ENCODE peak calls at places on chromosomes 2 and 18, in ten cellular contexts. J, W, B, M, N, U, G, T, A and F are unnamed samples.

GRCh38 chr2:150228936-150229335 is 258.5 kb downstream of the RND3 start:
- DNase-seq in B (no peak), T (no peak), J (no peak), N (no peak), A (no peak), M (no peak), G (no peak), U (no peak), W (no peak), F (no peak)

GRCh38 chr2:195320416-195320973 is 336.5 kb upstream of the SLC39A10 start:
- DNase-seq in W (no peak), G (no peak), M (no peak), N (no peak), A (no peak), B (no peak), U (no peak), J (no peak), T (no peak), F (no peak)

GRCh38 chr18:11259421-11259820 is 110.1 kb upstream of the PIEZO2 start:
- DNase-seq in U (no peak), M (peak; percentile 69), A (no peak), B (peak; percentile 35), T (no peak), G (no peak), J (no peak), W (no peak), N (no peak), F (no peak)

GRCh38 chr18:41731887-41732286 is 223.1 kb upstream of the PIK3C3 start:
- DNase-seq in M (no peak), A (no peak), G (no peak), T (no peak), J (no peak), W (no peak), U (no peak), N (peak; percentile 60), B (no peak), F (no peak)

GRCh38 chr2:37802899-37803379 is 122.1 kb upstream of the RMDN2 start:
- DNase-seq in N (peak; percentile 60), B (no peak), U (no peak), A (no peak), W (no peak), G (no peak), M (no peak), T (no peak), J (no peak), F (no peak)

GRCh38 chr2:70785137-70785911 is 5.1 kb downstream of the FIGLA start:
- DNase-seq in A (no peak), G (no peak), U (no peak), N (peak; percentile 47), M (no peak), J (peak; percentile 54), W (peak; percentile 41), T (peak; percentile 44), B (no peak), F (no peak)

GRCh38 chr2:223580951-223581350 is 21.2 kb downstream of the SCG2 start:
- DNase-seq in U (no peak), A (no peak), G (no peak), M (no peak), T (no peak), J (no peak), W (no peak), N (peak; percentile 68), B (no peak), F (no peak)

GRCh38 chr2:239930871-239931771 is 94.0 kb downstream of the NDUFA10 start:
- DNase-seq in B (no peak), J (no peak), W (no peak), A (peak; percentile 30), U (no peak), N (no peak), G (no peak), M (peak; percentile 28), T (no peak), F (no peak)

GRCh38 chr18:3508576-3509559 is 58.9 kb downstream of the TGIF1 start:
- DNase-seq in M (no peak), T (no peak), N (no peak), W (no peak), B (no peak), J (no peak), A (no peak), U (no peak), G (no peak), F (no peak)

GRCh38 chr18:12839526-12840196 is 44.4 kb downstream of the PTPN2 start:
- DNase-seq in N (peak; percentile 37), A (no peak), J (peak; percentile 19), W (no peak), U (no peak), B (no peak), G (no peak), T (peak; percentile 85), M (no peak), F (peak; percentile 65)

GRCh38 chr18:79617521-79618500 is 61.8 kb upstream of the CTDP1 start:
- DNase-seq in A (peak; percentile 73), G (no peak), J (no peak), B (no peak), W (no peak), T (no peak), M (peak; percentile 63), U (no peak), N (no peak), F (no peak)

GRCh38 chr2:108414256-108414876 is 34.6 kb upstream of the GCC2 start:
- DNase-seq in M (no peak), J (no peak), A (no peak), W (no peak), N (no peak), T (no peak), U (no peak), G (no peak), B (no peak), F (no peak)

GRCh38 chr2:45778720-45779171 is 127.3 kb downstream of the PRKCE start:
- DNase-seq in T (peak; percentile 80), W (peak; percentile 64), G (peak; percentile 20), J (peak; percentile 76), B (peak; percentile 76), A (no peak), U (peak; percentile 33), M (peak; percentile 64), N (peak; percentile 79), F (peak; percentile 69)
- H3K4me3 ChIP-seq in T (no peak overlapping the region), W (no peak overlapping the region), G (peak overlapping the region; percentile 44), J (no peak overlapping the region), B (no peak overlapping the region), A (no peak overlapping the region), U (no peak overlapping the region), M (no peak overlapping the region), N (no peak overlapping the region), F (peak overlapping the region; percentile 17)

DNA sequence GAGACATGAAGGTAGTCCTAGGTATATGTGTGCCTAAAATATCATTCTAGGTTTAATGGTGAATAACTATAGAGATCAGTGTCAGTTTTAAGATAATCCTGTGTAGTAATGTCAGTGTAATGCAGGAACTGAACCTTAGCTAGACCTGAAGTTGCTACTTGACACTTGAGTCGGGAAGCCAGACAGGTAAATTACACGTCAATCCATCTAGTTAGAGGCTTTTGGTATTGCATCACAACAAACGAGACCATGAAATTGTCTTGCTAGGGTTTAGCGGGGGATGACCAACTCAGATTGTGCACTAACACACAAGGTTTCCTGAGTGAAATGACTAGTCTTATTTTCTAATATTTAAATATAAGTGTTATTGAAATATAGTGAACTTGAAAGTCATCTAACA is 2.0 kb downstream of the YPEL5 start:
- DNase-seq in U (no peak), A (no peak), B (no peak), G (no peak), T (peak; percentile 31), W (no peak), J (no peak), N (no peak), M (no peak), F (no peak)
- H3K4me3 ChIP-seq in U (peak overlapping the region; percentile 82), A (no peak overlapping the region), B (no peak overlapping the region), G (peak overlapping the region; percentile 95), T (no peak overlapping the region), W (no peak overlapping the region), J (peak overlapping the region; percentile 74), N (no peak overlapping the region), M (no peak overlapping the region), F (no peak overlapping the region)

GRCh38 chr18:25348361-25349130 is 3.4 kb downstream of the ZNF521 start:
- DNase-seq in A (no peak), W (no peak), U (no peak), M (no peak), G (no peak), N (no peak), B (no peak), J (no peak), T (no peak), F (no peak)
- H3K4me3 ChIP-seq in A (no peak overlapping the region), W (no peak overlapping the region), U (no peak overlapping the region), M (peak overlapping the region; percentile 100), G (peak overlapping the region; percentile 92), N (peak overlapping the region; percentile 72), B (no peak overlapping the region), J (no peak overlapping the region), T (no peak overlapping the region), F (no peak overlapping the region)

GRCh38 chr2:177264539-177265385 is at the start of gene NFE2L2:
- DNase-seq in N (peak; percentile 95), M (peak; percentile 98), B (peak; percentile 90), J (peak; percentile 91), W (peak; percentile 62), T (peak; percentile 95), U (peak; percentile 90), A (peak; percentile 98), G (peak; percentile 47), F (peak; percentile 74)

GRCh38 chr2:177265386-177265690 is 811 bp upstream of the NFE2L2 start:
- DNase-seq in W (no peak), A (no peak), N (no peak), B (no peak), T (no peak), U (no peak), G (no peak), M (no peak), J (no peak), F (peak; percentile 72)

GRCh38 chr2:177264209-177264538 is 353 bp downstream of the NFE2L2 start:
- DNase-seq in M (no peak), N (no peak), J (no peak), U (no peak), W (no peak), A (no peak), B (peak; percentile 44), G (no peak), T (no peak), F (no peak)

GRCh38 chr2:177263451-177264208 is 897 bp downstream of the NFE2L2 start:
- DNase-seq in A (peak; percentile 100), B (peak; percentile 98), G (peak; percentile 91), J (peak; percentile 98), T (peak; percentile 97), W (peak; percentile 94), N (peak; percentile 99), U (peak; percentile 91), M (peak; percentile 99), F (peak; percentile 84)

DNA sequence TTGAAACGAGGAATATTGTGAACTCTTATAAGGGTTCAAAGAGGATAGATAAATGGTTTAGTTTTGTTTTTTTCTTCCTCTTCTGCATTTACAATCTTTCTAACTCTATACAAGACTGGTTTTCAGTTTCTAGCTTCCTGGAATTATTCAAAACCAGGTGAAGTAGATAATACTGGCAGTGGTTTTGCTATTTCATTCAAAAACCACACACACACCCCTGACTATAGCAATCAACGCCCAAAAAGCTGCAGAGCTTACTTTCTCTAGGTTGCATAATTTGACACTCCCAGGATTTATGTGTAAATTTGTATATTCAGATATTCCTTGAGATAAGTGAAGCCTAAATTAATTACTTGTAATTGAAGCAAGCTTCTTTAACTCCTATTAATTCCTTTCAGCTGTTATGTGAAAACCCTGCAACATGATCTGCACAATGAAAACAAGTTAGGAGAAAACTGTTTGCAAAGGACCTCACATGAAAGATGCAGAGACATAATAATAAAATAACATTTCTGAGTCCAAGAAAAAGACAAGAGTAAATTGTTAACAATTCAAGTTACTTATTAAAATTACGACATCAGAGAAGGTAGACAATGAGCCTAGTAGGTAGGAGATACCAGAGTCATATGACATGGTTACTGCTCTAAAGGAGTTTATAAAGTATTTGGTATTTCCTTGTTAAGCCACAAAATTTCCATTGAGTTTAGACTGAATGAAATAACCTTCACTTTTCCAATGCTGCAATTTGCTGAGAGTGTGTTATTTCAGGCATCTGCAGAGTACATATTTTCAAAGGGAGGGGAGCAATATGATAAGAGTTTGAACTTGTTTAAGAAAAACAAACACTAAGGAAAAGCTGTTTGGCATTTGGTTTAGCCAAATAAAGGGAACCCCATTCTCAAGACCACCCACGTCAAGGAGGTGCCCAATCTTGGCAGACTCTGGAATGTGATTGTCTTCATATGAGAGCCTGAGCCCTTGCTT is 1.6 kb upstream of the NFE2L2 start:
- DNase-seq in G (no peak), N (peak; percentile 83), T (peak; percentile 43), B (no peak), J (peak; percentile 32), U (no peak), A (no peak), W (no peak), M (no peak), F (no peak)
- H3K4me3 ChIP-seq in G (peak overlapping the region; percentile 98), N (peak overlapping the region; percentile 80), T (peak overlapping the region; percentile 91), B (no peak overlapping the region), J (peak overlapping the region; percentile 80), U (peak overlapping the region; percentile 95), A (no peak overlapping the region), W (peak overlapping the region; percentile 76), M (no peak overlapping the region), F (no peak overlapping the region)